ENCODE peak calls at places on chromosome 3, in six cellular contexts. One of them, this sample, is unnamed.
A peak's percentile ranks its signal among the peaks of the same experiment; 100 is the strongest.

GRCh38 chr3:51591231-51591630 is 52.7 kb downstream of the RAD54L2 start:
- DNase-seq in MM.1S: no peak
- DNase-seq in SK-N-SH: no peak
- DNase-seq in GM23248: peak; percentile 35
- DNase-seq in GM23338: no peak
- DNase-seq in PC-3: no peak
- DNase-seq in this sample: no peak

GRCh38 chr3:55000546-55000945 is 72.7 kb upstream of the LRTM1 start:
- DNase-seq in GM23248: peak; percentile 91
- DNase-seq in SK-N-SH: peak; percentile 15
- DNase-seq in PC-3: peak; percentile 65
- DNase-seq in MM.1S: no peak
- DNase-seq in GM23338: no peak
- DNase-seq in this sample: no peak

GRCh38 chr3:142656595-142656994 is 60.4 kb downstream of the PLS1 start:
- DNase-seq in SK-N-SH: no peak
- DNase-seq in GM23338: no peak
- DNase-seq in MM.1S: no peak
- DNase-seq in PC-3: no peak
- DNase-seq in GM23248: no peak
- DNase-seq in this sample: no peak

GRCh38 chr3:177602601-177603136 is 405.4 kb upstream of the TBL1XR1 start:
- DNase-seq in GM23248: peak; percentile 32
- DNase-seq in GM23338: no peak
- DNase-seq in SK-N-SH: no peak
- DNase-seq in MM.1S: no peak
- DNase-seq in PC-3: peak; percentile 85
- DNase-seq in this sample: no peak

GRCh38 chr3:180421221-180421620 is 180.7 kb upstream of the TTC14 start:
- DNase-seq in MM.1S: no peak
- DNase-seq in GM23248: no peak
- DNase-seq in GM23338: no peak
- DNase-seq in SK-N-SH: no peak
- DNase-seq in PC-3: peak; percentile 33
- DNase-seq in this sample: no peak

GRCh38 chr3:19945405-19946290 is 1.2 kb upstream of the RAB5A start:
- DNase-seq in PC-3: peak; percentile 69
- DNase-seq in GM23338: no peak
- DNase-seq in MM.1S: no peak
- DNase-seq in SK-N-SH: no peak
- DNase-seq in GM23248: peak; percentile 23
- DNase-seq in this sample: peak; percentile 5

GRCh38 chr3:129425619-129426018 is 2.8 kb downstream of the EFCAB12 start:
- DNase-seq in PC-3: no peak
- DNase-seq in GM23338: no peak
- DNase-seq in GM23248: no peak
- DNase-seq in SK-N-SH: no peak
- DNase-seq in MM.1S: no peak
- DNase-seq in this sample: no peak

GRCh38 chr3:20511863-20512262 is 325.9 kb upstream of the SGO1 start:
- DNase-seq in GM23248: peak; percentile 86
- DNase-seq in SK-N-SH: peak; percentile 49
- DNase-seq in GM23338: peak; percentile 83
- DNase-seq in PC-3: peak; percentile 76
- DNase-seq in MM.1S: peak; percentile 67
- DNase-seq in this sample: peak; percentile 69

GRCh38 chr3:32757618-32758374 is 60.0 kb upstream of the TRIM71 start:
- DNase-seq in MM.1S: no peak
- DNase-seq in GM23248: no peak
- DNase-seq in PC-3: no peak
- DNase-seq in SK-N-SH: no peak
- DNase-seq in GM23338: no peak
- DNase-seq in this sample: no peak

GRCh38 chr3:190044142-190044541 is 76.6 kb downstream of the P3H2 start:
- DNase-seq in SK-N-SH: no peak
- DNase-seq in GM23248: peak; percentile 82
- DNase-seq in MM.1S: no peak
- DNase-seq in PC-3: no peak
- DNase-seq in GM23338: no peak
- DNase-seq in this sample: no peak

GRCh38 chr3:64291345-64291744 is 66.1 kb upstream of the PRICKLE2 start:
- DNase-seq in SK-N-SH: no peak
- DNase-seq in GM23248: peak; percentile 97
- DNase-seq in MM.1S: no peak
- DNase-seq in PC-3: peak; percentile 84
- DNase-seq in GM23338: no peak
- DNase-seq in this sample: no peak

GRCh38 chr3:173009410-173009809 is 131.6 kb downstream of the SPATA16 start:
- DNase-seq in SK-N-SH: no peak
- DNase-seq in MM.1S: no peak
- DNase-seq in PC-3: no peak
- DNase-seq in GM23338: no peak
- DNase-seq in GM23248: no peak
- DNase-seq in this sample: no peak

GRCh38 chr3:10470120-10470665 is 35.2 kb downstream of the ATP2B2 start:
- DNase-seq in MM.1S: no peak
- DNase-seq in PC-3: no peak
- DNase-seq in GM23338: no peak
- DNase-seq in GM23248: no peak
- DNase-seq in SK-N-SH: no peak
- DNase-seq in this sample: no peak

GRCh38 chr3:152574461-152575079 is 260.4 kb upstream of the P2RY1 start:
- DNase-seq in GM23338: peak; percentile 74
- DNase-seq in GM23248: peak; percentile 80
- DNase-seq in MM.1S: peak; percentile 42
- DNase-seq in SK-N-SH: peak; percentile 33
- DNase-seq in PC-3: peak; percentile 66
- DNase-seq in this sample: peak; percentile 50

GRCh38 chr3:187954486-187955075 is 199.4 kb upstream of the LPP start:
- DNase-seq in MM.1S: no peak
- DNase-seq in GM23248: peak; percentile 92
- DNase-seq in GM23338: no peak
- DNase-seq in SK-N-SH: no peak
- DNase-seq in PC-3: no peak
- DNase-seq in this sample: no peak
- H3F3A ChIP-seq in MM.1S: no peaks in the 10 kb centered on the region
- H3F3A ChIP-seq in GM23248: peaks cover 25% of the 10 kb centered on the region
- H3F3A ChIP-seq in GM23338: no peaks in the 10 kb centered on the region
- H3F3A ChIP-seq in SK-N-SH: no peaks in the 10 kb centered on the region
- H3F3A ChIP-seq in PC-3: no peaks in the 10 kb centered on the region
- H3F3A ChIP-seq in this sample: no peaks in the 10 kb centered on the region

DNA sequence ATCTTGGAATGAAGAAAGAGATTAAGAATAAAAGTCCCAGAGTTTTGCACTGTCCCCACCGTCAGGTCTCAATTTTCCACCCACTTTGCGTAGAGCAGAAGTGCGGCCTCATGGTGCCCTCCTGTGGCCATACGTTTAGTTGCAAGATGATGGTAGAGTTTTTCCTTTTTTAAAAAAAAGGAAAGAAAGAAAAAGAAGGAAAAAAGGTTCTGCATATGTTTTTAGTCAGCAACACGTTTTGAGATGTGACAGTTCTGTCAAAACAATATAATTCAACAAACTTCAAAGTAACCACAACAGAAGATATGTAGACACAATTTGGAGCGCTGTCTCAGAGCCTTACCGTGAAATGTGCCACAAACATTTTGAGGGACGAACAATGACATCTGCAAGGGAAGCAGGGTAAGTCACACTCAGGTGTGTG is 24.6 kb downstream of the EBLN2 start:
- DNase-seq in SK-N-SH: peak; percentile 71
- DNase-seq in MM.1S: peak; percentile 29
- DNase-seq in PC-3: peak; percentile 68
- DNase-seq in GM23338: peak; percentile 60
- DNase-seq in GM23248: peak; percentile 68
- DNase-seq in this sample: peak; percentile 64
- TF ChIP-seq EZH2phosphoT487 in SK-N-SH: no peak
- TF ChIP-seq EZH2phosphoT487 in MM.1S: no peak
- TF ChIP-seq EZH2phosphoT487 in PC-3: no peak
- TF ChIP-seq EZH2phosphoT487 in GM23338: no peak
- TF ChIP-seq EZH2phosphoT487 in GM23248: no peak
- TF ChIP-seq EZH2phosphoT487 in this sample: no peak

DNA sequence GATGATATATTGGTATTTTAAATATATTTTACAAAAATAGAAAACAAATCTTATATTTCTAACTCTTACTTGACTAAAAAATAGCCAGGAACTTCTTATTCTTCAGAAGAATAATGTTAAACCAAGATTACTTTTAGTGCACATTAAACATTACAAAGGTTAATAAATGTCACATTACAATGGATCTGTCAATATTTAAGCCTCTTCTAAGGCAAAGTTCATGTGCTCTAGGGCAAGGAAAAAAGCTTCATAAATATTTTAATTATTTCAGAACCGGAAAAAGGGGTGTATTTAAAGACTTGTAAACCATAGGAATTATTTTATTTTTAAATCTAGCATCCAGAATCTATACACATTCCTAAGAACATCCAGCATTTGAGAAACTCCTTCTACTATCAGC is 166.9 kb upstream of the ROBO2 start:
- DNase-seq in PC-3: no peak
- DNase-seq in SK-N-SH: no peak
- DNase-seq in MM.1S: no peak
- DNase-seq in GM23248: no peak
- DNase-seq in GM23338: no peak
- DNase-seq in this sample: no peak
- H3F3A ChIP-seq in PC-3: no peaks in the 10 kb centered on the region
- H3F3A ChIP-seq in SK-N-SH: no peaks in the 10 kb centered on the region
- H3F3A ChIP-seq in MM.1S: no peaks in the 10 kb centered on the region
- H3F3A ChIP-seq in GM23248: no peaks in the 10 kb centered on the region
- H3F3A ChIP-seq in GM23338: no peaks in the 10 kb centered on the region
- H3F3A ChIP-seq in this sample: no peaks in the 10 kb centered on the region

DNA sequence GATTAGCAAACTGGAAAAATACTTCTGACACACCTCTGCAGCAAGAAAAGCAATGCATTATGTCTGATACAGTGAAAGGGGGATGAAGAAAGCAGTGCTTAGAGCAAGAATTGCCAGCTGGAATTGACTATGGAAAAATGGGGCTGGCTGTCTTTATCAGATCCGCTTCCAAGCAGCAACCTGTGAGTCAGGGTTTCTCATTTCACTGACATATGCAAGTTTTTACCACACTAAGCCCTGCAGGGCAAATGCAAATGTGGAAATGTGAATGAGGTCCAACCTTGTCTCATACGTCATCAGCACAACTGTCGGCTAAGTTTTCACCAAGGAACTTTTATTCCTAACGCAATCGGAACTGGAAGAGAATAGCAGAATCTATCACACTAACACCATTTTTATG is 172.5 kb upstream of the GADL1 start:
- DNase-seq in PC-3: peak; percentile 96
- DNase-seq in SK-N-SH: peak; percentile 4
- DNase-seq in GM23338: no peak
- DNase-seq in MM.1S: no peak
- DNase-seq in GM23248: peak; percentile 98
- DNase-seq in this sample: no peak
- TF ChIP-seq EZH2phosphoT487 in PC-3: no peak
- TF ChIP-seq EZH2phosphoT487 in SK-N-SH: no peak
- TF ChIP-seq EZH2phosphoT487 in GM23338: no peak
- TF ChIP-seq EZH2phosphoT487 in MM.1S: no peak
- TF ChIP-seq EZH2phosphoT487 in GM23248: no peak
- TF ChIP-seq EZH2phosphoT487 in this sample: no peak

GRCh38 chr3:5198313-5198677 is 10.8 kb downstream of the EDEM1 start:
- DNase-seq in MM.1S: no peak
- DNase-seq in GM23248: no peak
- DNase-seq in GM23338: no peak
- DNase-seq in SK-N-SH: no peak
- DNase-seq in PC-3: no peak
- DNase-seq in this sample: no peak
- H3F3A ChIP-seq in MM.1S: peaks cover 69% of the 10 kb centered on the region
- H3F3A ChIP-seq in GM23248: peaks cover 64% of the 10 kb centered on the region
- H3F3A ChIP-seq in GM23338: no peaks in the 10 kb centered on the region
- H3F3A ChIP-seq in SK-N-SH: peaks cover 30% of the 10 kb centered on the region
- H3F3A ChIP-seq in PC-3: peaks cover 6% of the 10 kb centered on the region
- H3F3A ChIP-seq in this sample: no peaks in the 10 kb centered on the region

GRCh38 chr3:140432176-140432753 is 245.6 kb upstream of the TRIM42 start:
- DNase-seq in GM23248: no peak
- DNase-seq in GM23338: no peak
- DNase-seq in SK-N-SH: peak; percentile 22
- DNase-seq in PC-3: no peak
- DNase-seq in MM.1S: no peak
- DNase-seq in this sample: peak; percentile 27
- TF ChIP-seq EZH2phosphoT487 in GM23248: no peak
- TF ChIP-seq EZH2phosphoT487 in GM23338: no peak
- TF ChIP-seq EZH2phosphoT487 in SK-N-SH: no peak
- TF ChIP-seq EZH2phosphoT487 in PC-3: no peak
- TF ChIP-seq EZH2phosphoT487 in MM.1S: no peak
- TF ChIP-seq EZH2phosphoT487 in this sample: no peak

GRCh38 chr3:187185759-187186158 is 11.5 kb upstream of the RTP1 start:
- DNase-seq in GM23248: no peak
- DNase-seq in SK-N-SH: no peak
- DNase-seq in MM.1S: no peak
- DNase-seq in GM23338: peak; percentile 94
- DNase-seq in PC-3: no peak
- DNase-seq in this sample: peak; percentile 36

GRCh38 chr3:187186375-187186774 is 10.9 kb upstream of the RTP1 start:
- DNase-seq in GM23338: no peak
- DNase-seq in MM.1S: no peak
- DNase-seq in PC-3: no peak
- DNase-seq in SK-N-SH: no peak
- DNase-seq in GM23248: no peak
- DNase-seq in this sample: no peak

GRCh38 chr3:187183903-187184302 is 13.4 kb upstream of the RTP1 start:
- DNase-seq in MM.1S: no peak
- DNase-seq in GM23338: no peak
- DNase-seq in PC-3: no peak
- DNase-seq in SK-N-SH: no peak
- DNase-seq in GM23248: peak; percentile 28
- DNase-seq in this sample: no peak

GRCh38 chr3:187188931-187189330 is 8.4 kb upstream of the RTP1 start:
- DNase-seq in MM.1S: peak; percentile 45
- DNase-seq in PC-3: no peak
- DNase-seq in GM23248: no peak
- DNase-seq in GM23338: no peak
- DNase-seq in SK-N-SH: no peak
- DNase-seq in this sample: no peak

DNA sequence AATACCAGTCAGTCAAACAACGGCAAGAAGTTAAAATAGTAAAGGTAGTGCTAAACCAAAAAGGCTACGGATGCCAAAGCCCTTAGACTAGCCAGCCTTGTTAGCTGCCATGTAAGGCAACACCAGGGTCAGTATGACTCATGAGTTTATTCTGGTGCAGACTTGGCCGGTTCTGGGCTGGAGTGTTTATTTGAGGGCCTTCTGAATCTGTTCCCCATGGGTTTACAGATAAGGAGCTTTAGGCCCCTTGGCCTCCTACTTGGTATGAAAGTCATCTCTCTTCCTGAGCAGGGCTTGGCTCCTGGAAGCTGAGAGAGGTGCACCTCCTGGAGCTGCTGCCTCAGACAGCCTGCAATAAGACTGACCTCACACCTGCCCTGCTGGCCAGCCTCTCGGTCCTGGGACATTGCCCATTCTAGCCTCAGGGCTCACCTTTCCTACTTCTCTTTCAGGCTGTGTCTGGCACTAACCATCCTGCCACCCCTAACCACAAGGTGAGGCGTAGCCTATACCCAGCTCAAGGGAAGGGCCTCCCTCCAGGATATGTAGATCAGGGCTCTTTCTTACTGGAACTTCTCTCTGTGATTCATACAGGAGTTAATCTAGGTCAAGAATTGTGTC is 10.4 kb upstream of the RTP1 start:
- DNase-seq in GM23338: no peak
- DNase-seq in MM.1S: no peak
- DNase-seq in PC-3: peak; percentile 92
- DNase-seq in SK-N-SH: no peak
- DNase-seq in GM23248: peak; percentile 88
- DNase-seq in this sample: no peak
- H3F3A ChIP-seq in GM23338: peaks cover 9% of the 10 kb centered on the region
- H3F3A ChIP-seq in MM.1S: no peaks in the 10 kb centered on the region
- H3F3A ChIP-seq in PC-3: peaks cover 10% of the 10 kb centered on the region
- H3F3A ChIP-seq in SK-N-SH: no peaks in the 10 kb centered on the region
- H3F3A ChIP-seq in GM23248: peaks cover 15% of the 10 kb centered on the region
- H3F3A ChIP-seq in this sample: peaks cover 16% of the 10 kb centered on the region